ENCODE peak calls at places on chromosomes 2 and 18, in four cellular contexts. R is naive thymus-derived CD8-positive, alpha-beta T cell; I is C1 segment of cervical spinal cord; T is T-cell. X is an unnamed sample.

GRCh38 chr2:142721015-142721414 is 156.4 kb upstream of the KYNU start:
- DNase-seq in R (no peak), I (no peak), T (no peak), X (no peak)

GRCh38 chr2:46319711-46320110 is 22.5 kb downstream of the EPAS1 start:
- DNase-seq in R (no peak), I (no peak), T (no peak), X (no peak)

GRCh38 chr18:68725341-68725740 is 10.4 kb upstream of the TMX3 start:
- DNase-seq in R (no peak), I (no peak), T (no peak), X (no peak)

GRCh38 chr2:144217853-144218633 is 301.9 kb downstream of the ZEB2 start:
- DNase-seq in R (no peak), I (no peak), T (no peak), X (no peak)

GRCh38 chr2:98685930-98686887 is 44.7 kb downstream of the MGAT4A start:
- DNase-seq in R (no peak), I (no peak), T (no peak), X (no peak)

GRCh38 chr2:112155331-112156151 is 17.4 kb downstream of the FBLN7 start:
- DNase-seq in R (peak; percentile 30), I (no peak), T (peak; percentile 18), X (no peak)

GRCh38 chr2:110678457-110679336 is 834 bp upstream of the BUB1 start:
- DNase-seq in R (no peak), I (peak; percentile 34), T (peak; percentile 1), X (no peak)

GRCh38 chr2:223937535-223937934 is 7.6 kb downstream of the WDFY1 start:
- DNase-seq in R (no peak), I (no peak), T (no peak), X (no peak)

GRCh38 chr2:237883951-237884392 is 24.5 kb downstream of the RAMP1 start:
- DNase-seq in R (no peak), I (no peak), T (no peak), X (no peak)

GRCh38 chr18:12048827-12049175 is 44.8 kb upstream of the ANKRD62 start:
- DNase-seq in R (no peak), I (no peak), T (no peak), X (no peak)

GRCh38 chr2:141595531-141595930 is 535.3 kb downstream of the LRP1B start:
- DNase-seq in R (no peak), I (no peak), T (no peak), X (no peak)

GRCh38 chr2:3223080-3223923 is 154.3 kb downstream of the EIPR1 start:
- DNase-seq in R (peak; percentile 41), I (no peak), T (peak; percentile 56), X (no peak)

GRCh38 chr2:233990261-233990798 is 60.2 kb upstream of the SPP2 start:
- DNase-seq in R (peak; percentile 73), I (no peak), T (peak; percentile 55), X (no peak)

GRCh38 chr2:232568161-232568560 is 17.7 kb downstream of the EIF4E2 start:
- DNase-seq in R (no peak), I (no peak), T (no peak), X (no peak)

GRCh38 chr2:105926960-105927678 is 182.4 kb downstream of the NCK2 start:
- DNase-seq in R (peak; percentile 62), I (no peak), T (peak; percentile 59), X (no peak)

GRCh38 chr2:173644146-173644545 is 289.5 kb downstream of the CDCA7 start:
- DNase-seq in R (no peak), I (no peak), T (no peak), X (no peak)

GRCh38 chr2:9179572-9180201 is 26.9 kb upstream of the ASAP2 start:
- DNase-seq in R (no peak), I (no peak), T (no peak), X (no peak)

GRCh38 chr2:12718662-12719399 is 2.1 kb downstream of the TRIB2 start:
- DNase-seq in R (no peak), I (no peak), T (peak; percentile 19), X (no peak)

GRCh38 chr2:215746507-215747243 is 266.7 kb downstream of the MREG start:
- DNase-seq in R (no peak), I (no peak), T (no peak), X (no peak)

GRCh38 chr2:226838758-226839555 is 3.1 kb downstream of the RHBDD1 start:
- DNase-seq in R (no peak), I (no peak), T (no peak), X (no peak)

GRCh38 chr2:80519121-80519643 is 214.6 kb upstream of the LRRTM1 start:
- DNase-seq in R (no peak), I (no peak), T (no peak), X (no peak)

GRCh38 chr18:62379051-62379450 is 53.9 kb downstream of the TNFRSF11A start:
- DNase-seq in R (no peak), I (no peak), T (no peak), X (no peak)

X was measured in 8988T.